ENCODE peak calls at places on chromosomes 2 and 18, in five cellular contexts. A is pancreas, X is heart left ventricle, Q is heart right ventricle, P is tibial nerve. F is an unnamed sample. For H3K9me3, the result is how much of the 10 kb centered on the place peaks cover.

GRCh38 chr2:193496786-193497185 is 1302.1 kb upstream of the TMEFF2 start:
- DNase-seq in A (no peak), P (no peak), X (no peak), Q (no peak), F (no peak)

GRCh38 chr2:38539086-38539485 is 63.6 kb downstream of the HNRNPLL start:
- DNase-seq in Q (no peak), P (no peak), A (no peak), X (no peak), F (no peak)

GRCh38 chr2:217856871-217857270 is 145.9 kb downstream of the TNS1 start:
- DNase-seq in A (no peak), X (no peak), P (no peak), Q (no peak), F (no peak)

GRCh38 chr2:216535454-216535995 is 36.9 kb downstream of the RPL37A start:
- DNase-seq in P (peak), X (peak), Q (peak), A (no peak), F (no peak)

GRCh38 chr2:221455214-221455613 is 116.9 kb downstream of the EPHA4 start:
- DNase-seq in A (no peak), P (no peak), Q (no peak), X (no peak), F (no peak)

GRCh38 chr2:6772366-6772710 is 93.4 kb downstream of the CMPK2 start:
- DNase-seq in A (no peak), P (no peak), X (no peak), Q (no peak), F (no peak)

GRCh38 chr2:148888003-148888501 is 13.0 kb downstream of the KIF5C start:
- DNase-seq in P (no peak), X (no peak), Q (no peak), A (no peak), F (peak)

GRCh38 chr2:102737435-102737834 is 24.4 kb upstream of the TMEM182 start:
- DNase-seq in Q (no peak), X (no peak), P (no peak), A (no peak), F (no peak)

GRCh38 chr2:15729709-15730544 is 138.3 kb downstream of the DDX1 start:
- DNase-seq in Q (no peak), X (no peak), P (no peak), A (no peak), F (no peak)

GRCh38 chr2:188292446-188293239 is 969 bp downstream of the GULP1 start:
- DNase-seq in X (peak), A (peak), Q (peak), P (peak), F (peak)

GRCh38 chr18:23619388-23619873 is 33.1 kb upstream of the NPC1 start:
- DNase-seq in X (peak), Q (peak), A (no peak), P (no peak), F (peak)

GRCh38 chr18:42038936-42039335 is 83.9 kb downstream of the PIK3C3 start:
- DNase-seq in Q (no peak), P (no peak), A (no peak), X (no peak), F (no peak)

DNA sequence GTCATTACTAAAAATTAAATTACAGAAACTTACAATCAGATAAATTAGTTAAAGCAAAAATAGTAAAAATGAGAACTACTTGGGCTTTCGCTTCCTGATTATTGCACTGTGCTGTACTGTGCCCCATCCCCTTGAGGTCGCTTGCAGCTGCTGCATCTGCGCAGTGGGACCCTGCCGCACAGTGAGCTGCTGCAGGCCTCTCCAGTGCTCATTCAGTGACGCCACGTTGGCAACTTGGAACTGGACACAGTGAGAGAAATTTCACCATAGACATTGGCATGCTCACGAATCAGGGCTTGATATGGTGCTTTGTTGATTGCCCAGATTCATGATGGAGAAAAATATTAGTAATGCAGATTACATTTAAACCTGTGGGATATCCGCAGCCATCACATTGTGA is 290.8 kb upstream of the MYT1L start:
- DNase-seq in X (no peak), Q (no peak), P (no peak), A (no peak), F (no peak)
- TF ChIP-seq CTCF in X (no peak), Q (no peak), P (no peak), A (no peak), F (no peak)

GRCh38 chr2:153871231-153872221 is at the start of gene GALNT13:
- DNase-seq in Q (peak), X (peak), A (peak), P (no peak), F (peak)
- H3K4me3 ChIP-seq in Q (peak), X (peak), A (peak), P (peak), F (peak)

GRCh38 chr2:240353944-240354343 is 81.5 kb upstream of the GPC1 start:
- DNase-seq in P (no peak), Q (no peak), X (no peak), A (no peak), F (no peak)

GRCh38 chr2:240355001-240355891 is 80.2 kb upstream of the GPC1 start:
- DNase-seq in P (no peak), A (no peak), X (no peak), Q (no peak), F (peak)

GRCh38 chr2:240356700-240357640 is 78.5 kb upstream of the GPC1 start:
- DNase-seq in X (no peak), A (no peak), Q (no peak), P (no peak), F (peak)

GRCh38 chr2:240357641-240358012 is 77.8 kb upstream of the GPC1 start:
- DNase-seq in A (no peak), P (no peak), X (no peak), Q (no peak), F (no peak)

GRCh38 chr2:240355962-240356361 is 79.5 kb upstream of the GPC1 start:
- DNase-seq in Q (no peak), P (no peak), A (no peak), X (no peak), F (peak)
- H3K9me3 ChIP-seq in Q (under half), P (under half), A (under half), X (under half), F (under half)

GRCh38 chr2:178676046-178676445 is 131.2 kb downstream of the TTN start:
- DNase-seq in Q (no peak), P (no peak), A (no peak), X (no peak), F (no peak)

GRCh38 chr2:178679891-178680290 is 127.3 kb downstream of the TTN start:
- DNase-seq in A (no peak), Q (no peak), P (no peak), X (no peak), F (no peak)

GRCh38 chr2:178677599-178677998 is 129.6 kb downstream of the TTN start:
- DNase-seq in P (no peak), A (no peak), X (no peak), Q (no peak), F (no peak)

DNA sequence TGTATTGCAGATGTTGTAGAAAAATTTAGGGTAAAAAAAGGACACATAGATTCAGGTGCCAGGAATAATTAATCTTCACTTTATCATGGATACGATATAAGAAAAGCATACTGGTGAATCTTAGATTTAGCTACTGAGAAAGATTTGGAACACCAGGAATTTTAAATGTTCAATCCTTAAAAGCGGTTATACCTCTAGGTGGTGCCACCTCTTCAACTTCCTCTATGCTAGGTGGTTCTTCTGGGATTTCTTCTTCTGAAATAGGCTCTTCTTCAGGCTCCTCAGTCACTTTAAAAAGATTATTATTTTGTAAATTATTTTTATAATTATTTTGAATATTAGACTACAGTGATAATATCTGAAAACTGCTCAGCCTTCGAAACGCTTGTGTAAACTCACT is 133.1 kb downstream of the TTN start:
- DNase-seq in P (no peak), X (no peak), A (no peak), Q (no peak), F (no peak)
- TF ChIP-seq CTCF in P (no peak), X (no peak), A (no peak), Q (no peak), F (no peak)